ENCODE peak calls at places on chromosomes 6 and 20, in eight cellular contexts. M, O, U, P, R, H, C and B are unnamed samples.

GRCh38 chr6:43853066-43853650 is 83.1 kb downstream of the VEGFA start:
- DNase-seq in M (no peak), O (no peak), U (peak; percentile 55), P (no peak), R (no peak), H (no peak), C (no peak), B (no peak)

GRCh38 chr6:26103141-26103769 is 16.0 kb downstream of the HFE start:
- DNase-seq in M (no peak), O (no peak), U (peak; percentile 67), P (no peak), R (no peak), H (peak; percentile 44), C (no peak), B (no peak)

GRCh38 chr6:5665173-5665572 is 341.6 kb downstream of the NRN1 start:
- DNase-seq in M (no peak), O (no peak), U (peak; percentile 30), P (no peak), R (no peak), H (no peak), C (no peak), B (no peak)

GRCh38 chr6:1015819-1016218 is 296.1 kb upstream of the FOXQ1 start:
- DNase-seq in M (no peak), O (no peak), U (peak; percentile 6), P (no peak), R (peak; percentile 50), H (peak; percentile 12), C (no peak), B (no peak)

GRCh38 chr6:45514454-45514853 is 136.7 kb upstream of the SUPT3H start:
- DNase-seq in M (no peak), O (peak; percentile 33), U (peak; percentile 51), P (no peak), R (no peak), H (peak; percentile 7), C (no peak), B (peak; percentile 26)

GRCh38 chr6:137234505-137234863 is 15.3 kb upstream of the IFNGR1 start:
- DNase-seq in M (no peak), O (no peak), U (peak; percentile 71), P (no peak), R (no peak), H (no peak), C (no peak), B (no peak)

GRCh38 chr6:4861564-4861963 is 85.4 kb downstream of the CDYL start:
- DNase-seq in M (no peak), O (no peak), U (peak; percentile 35), P (no peak), R (no peak), H (no peak), C (no peak), B (no peak)

GRCh38 chr6:50842861-50843384 is 24.3 kb downstream of the TFAP2B start:
- DNase-seq in M (no peak), O (no peak), U (no peak), P (peak; percentile 63), R (no peak), H (no peak), C (no peak), B (no peak)

GRCh38 chr20:3935295-3935955 is 46.2 kb downstream of the PANK2 start:
- DNase-seq in M (no peak), O (no peak), U (peak; percentile 23), P (no peak), R (no peak), H (no peak), C (peak; percentile 55), B (no peak)

GRCh38 chr20:48019496-48019895 is 234.2 kb upstream of the SULF2 start:
- DNase-seq in M (no peak), O (no peak), U (no peak), P (no peak), R (no peak), H (no peak), C (no peak), B (no peak)